ENCODE peak calls at places on chromosomes 11 and 22, in five cellular contexts. Q, R, O, B and M are unnamed samples.

GRCh38 chr11:46690702-46691101 is 9.7 kb downstream of the ARHGAP1 start:
- DNase-seq in R (no peak), Q (no peak), O (no peak), B (no peak), M (no peak)

GRCh38 chr22:30782613-30783012 is 87.9 kb downstream of the OSBP2 start:
- DNase-seq in Q (peak; percentile 38), B (no peak), R (no peak), O (no peak), M (no peak)

GRCh38 chr22:49765091-49765771 is 62.4 kb downstream of the BRD1 start:
- DNase-seq in O (peak; percentile 4), R (peak; percentile 35), Q (no peak), B (no peak), M (no peak)

GRCh38 chr11:56819916-56820315 is 71.4 kb upstream of the OR9G4 start:
- DNase-seq in Q (no peak), B (no peak), O (no peak), R (no peak), M (no peak)

GRCh38 chr11:67160872-67161783 is 42.1 kb downstream of the KDM2A start:
- DNase-seq in Q (no peak), O (no peak), B (no peak), R (no peak), M (no peak)

GRCh38 chr11:111334495-111335123 is 36.3 kb downstream of the POU2AF3 start:
- DNase-seq in R (no peak), B (no peak), O (no peak), Q (peak; percentile 74), M (no peak)

GRCh38 chr11:95576149-95576851 is 213.3 kb downstream of the FAM76B start:
- DNase-seq in B (no peak), Q (no peak), R (no peak), O (no peak), M (no peak)

GRCh38 chr11:103959279-103959930 is 77.0 kb upstream of the DDI1 start:
- DNase-seq in O (no peak), B (no peak), Q (no peak), R (no peak), M (peak; percentile 1)

GRCh38 chr11:2819316-2819715 is 66.3 kb downstream of the CDKN1C start:
- DNase-seq in O (no peak), R (peak; percentile 17), B (no peak), Q (no peak), M (no peak)

GRCh38 chr22:16915711-16916110 is 90.5 kb upstream of the XKR3 start:
- DNase-seq in O (no peak), B (no peak), R (no peak), Q (no peak), M (no peak)

GRCh38 chr11:61611309-61611708 is 30.4 kb upstream of the SYT7 start:
- DNase-seq in Q (no peak), O (no peak), B (no peak), R (no peak), M (peak; percentile 51)

GRCh38 chr11:73387594-73388021 is 11.4 kb downstream of the RELT start:
- DNase-seq in O (no peak), R (peak; percentile 53), Q (no peak), B (no peak), M (no peak)

GRCh38 chr11:98194611-98195010 is 826.1 kb upstream of the CNTN5 start:
- DNase-seq in O (no peak), R (no peak), B (no peak), Q (no peak), M (no peak)

GRCh38 chr11:32563600-32563959 is 20.1 kb upstream of the EIF3M start:
- DNase-seq in O (no peak), R (no peak), Q (no peak), B (no peak), M (no peak)

DNA sequence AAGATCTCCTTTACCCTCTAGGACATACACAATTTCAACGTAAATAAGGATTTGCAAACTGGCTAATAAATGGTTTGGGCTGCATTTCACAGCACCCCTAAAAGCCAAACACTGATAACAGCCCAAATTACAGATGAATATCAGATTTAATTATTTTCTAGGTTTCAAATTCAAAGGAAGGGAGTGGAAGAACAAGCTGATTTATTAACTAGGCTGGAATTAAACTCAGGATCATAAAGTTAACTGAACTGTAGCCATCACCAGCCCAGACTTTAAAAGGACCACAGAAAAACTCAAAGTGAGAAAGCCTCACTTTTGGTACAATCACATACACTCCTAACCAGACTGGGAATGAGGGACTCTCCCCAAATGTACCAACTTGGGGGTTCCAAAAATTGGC is 43.7 kb downstream of the SYTL2 start:
- DNase-seq in R (no peak), Q (no peak), O (no peak), B (no peak), M (no peak)
- H3K27ac ChIP-seq in R (no peak overlapping the region), Q (no peak overlapping the region), O (no peak overlapping the region), B (no peak overlapping the region), M (no peak overlapping the region)

GRCh38 chr22:29012923-29013322 is 48.7 kb downstream of the C22orf31 start:
- DNase-seq in O (no peak), Q (no peak), B (no peak), R (no peak), M (no peak)
- H3K4me1 ChIP-seq in O (peaks cover 31% of the 10 kb centered on the region), Q (peaks cover 33% of the 10 kb centered on the region), B (no peaks in the 10 kb centered on the region), R (peaks cover 13% of the 10 kb centered on the region), M (no peaks in the 10 kb centered on the region)

DNA sequence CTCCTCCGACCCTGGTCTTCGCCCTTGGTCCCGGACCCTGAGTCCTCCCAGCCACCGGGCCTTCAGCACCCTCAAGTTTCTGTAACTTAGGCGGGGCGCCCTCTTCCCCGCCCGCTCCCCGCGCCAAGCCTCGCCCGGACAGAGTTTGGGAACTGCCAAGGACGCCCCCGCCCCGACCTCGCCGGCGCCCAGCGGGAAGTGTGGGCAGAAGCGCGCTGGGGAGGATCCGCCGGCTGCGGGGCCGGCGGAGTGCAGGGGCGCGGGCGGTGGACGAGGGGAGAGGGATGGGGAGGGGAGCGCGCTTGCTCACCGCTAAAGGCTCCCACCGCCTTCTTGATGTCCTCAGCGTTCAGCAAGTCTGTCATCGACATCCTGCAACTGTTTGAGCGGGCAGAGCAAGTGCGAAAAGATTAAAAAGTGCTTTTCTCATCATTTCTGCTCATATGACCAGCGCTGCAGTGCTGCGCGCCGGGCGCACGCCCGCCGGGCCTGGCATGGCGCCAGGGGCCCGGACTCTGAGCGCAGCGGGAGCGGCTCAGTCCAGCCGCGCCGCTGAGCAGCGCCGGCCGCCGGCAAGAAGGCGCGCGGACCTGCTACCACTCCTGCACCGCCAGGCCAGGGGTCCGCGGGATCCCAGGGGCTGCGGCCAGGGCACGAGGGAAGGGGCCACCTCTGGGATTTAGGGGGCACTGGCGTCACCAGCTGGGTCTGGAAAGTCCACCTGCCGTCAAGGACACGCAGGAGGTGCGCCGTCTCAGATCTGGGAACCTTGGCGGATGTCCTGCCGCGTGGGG is at the start of gene PVALB:
- DNase-seq in B (peak; percentile 19), O (no peak), Q (peak; percentile 76), R (peak; percentile 50), M (no peak)
- H3K4me3 ChIP-seq in B (no peak within 1 kb of the TSS), O (peak within 1 kb of the TSS; percentile 30), Q (no peak within 1 kb of the TSS), R (peak within 1 kb of the TSS; percentile 39), M (no peak within 1 kb of the TSS)

GRCh38 chr11:119359365-119360229 is 13.1 kb upstream of the MFRP start:
- DNase-seq in R (no peak), Q (no peak), B (no peak), O (no peak), M (no peak)
- H3K27ac ChIP-seq in R (no peak overlapping the region), Q (no peak overlapping the region), B (no peak overlapping the region), O (no peak overlapping the region), M (no peak overlapping the region)

GRCh38 chr11:35173011-35173511 is 34.1 kb downstream of the CD44 start:
- DNase-seq in B (no peak), O (no peak), R (peak; percentile 68), Q (peak; percentile 60), M (no peak)
- H3K4me1 ChIP-seq in B (no peaks in the 10 kb centered on the region), O (peaks cover 52% of the 10 kb centered on the region), R (peaks cover 75% of the 10 kb centered on the region), Q (peaks cover 19% of the 10 kb centered on the region), M (peaks cover 79% of the 10 kb centered on the region)

GRCh38 chr11:910589-911030 is at the start of gene CHID1:
- DNase-seq in Q (peak; percentile 94), O (peak; percentile 29), B (peak; percentile 98), R (peak; percentile 90), M (peak; percentile 63)

GRCh38 chr11:911031-911889 is 650 bp upstream of the CHID1 start:
- DNase-seq in R (peak; percentile 74), B (peak; percentile 69), Q (peak; percentile 62), O (no peak), M (peak; percentile 18)

GRCh38 chr11:912266-912665 is 1.7 kb upstream of the CHID1 start:
- DNase-seq in O (no peak), R (no peak), B (no peak), Q (no peak), M (no peak)

GRCh38 chr11:913043-913442 is 2.4 kb upstream of the CHID1 start:
- DNase-seq in R (no peak), B (no peak), Q (no peak), O (no peak), M (no peak)

GRCh38 chr11:911890-912219 is 1.2 kb upstream of the CHID1 start:
- DNase-seq in O (no peak), B (no peak), Q (no peak), R (no peak), M (no peak)
- H3K4me3 ChIP-seq in O (peak overlapping the region; percentile 98), B (no peak overlapping the region), Q (no peak overlapping the region), R (peak overlapping the region; percentile 81), M (no peak overlapping the region)

GRCh38 chr11:133531450-133531849 is 851 bp downstream of the OPCML start:
- DNase-seq in Q (no peak), B (no peak), O (no peak), R (no peak), M (no peak)

GRCh38 chr11:133530501-133530835 is 1.8 kb downstream of the OPCML start:
- DNase-seq in Q (no peak), O (no peak), B (no peak), R (no peak), M (no peak)

GRCh38 chr11:133533205-133533604 is 904 bp upstream of the OPCML start:
- DNase-seq in O (no peak), B (no peak), Q (no peak), R (no peak), M (no peak)

GRCh38 chr11:133529807-133530500 is 2.3 kb downstream of the OPCML start:
- DNase-seq in O (no peak), B (no peak), Q (no peak), R (no peak), M (no peak)

GRCh38 chr11:133531971-133532651 is at the start of gene OPCML:
- DNase-seq in B (no peak), R (no peak), O (no peak), Q (peak; percentile 30), M (no peak)
- H3K27ac ChIP-seq in B (no peak within 1 kb of the TSS), R (no peak within 1 kb of the TSS), O (no peak within 1 kb of the TSS), Q (no peak within 1 kb of the TSS), M (no peak within 1 kb of the TSS)